ENCODE peak calls at places on chromosomes 7 and 10, in seven cellular contexts. V is activated T-cell treated with anti-CD3 and anti-CD28 coated beads for 4 hours; L is CD4-positive, alpha-beta T cell; O is mesenchymal stem cell; N is A549; X is astrocyte of the spinal cord; Y is M059J. F is an unnamed sample.

GRCh38 chr7:6505685-6506559 is 45.3 kb downstream of the GRID2IP start:
- DNase-seq in N (no peak), X (no peak), O (no peak), V (no peak), Y (peak), L (no peak), F (no peak)

GRCh38 chr10:49408437-49409306 is 12.8 kb upstream of the DRGX start:
- DNase-seq in V (no peak), O (no peak), L (no peak), X (no peak), Y (no peak), N (no peak), F (no peak)

GRCh38 chr10:113616244-113617074 is 47.4 kb downstream of the NRAP start:
- DNase-seq in X (no peak), N (peak), L (no peak), V (no peak), O (no peak), Y (peak), F (peak)

GRCh38 chr7:105698531-105698930 is 117.2 kb upstream of the EFCAB10 start:
- DNase-seq in N (no peak), L (no peak), X (no peak), Y (peak), O (no peak), V (no peak), F (no peak)

GRCh38 chr7:70679666-70680065 is 452.3 kb upstream of the GALNT17 start:
- DNase-seq in X (no peak), N (no peak), V (no peak), L (no peak), O (no peak), Y (peak), F (no peak)

GRCh38 chr7:29562307-29562706 is 1.3 kb upstream of the PRR15 start:
- DNase-seq in L (no peak), O (no peak), Y (no peak), X (no peak), V (no peak), N (no peak), F (no peak)

GRCh38 chr10:54203426-54203825 is 597.6 kb downstream of the PCDH15 start:
- DNase-seq in N (no peak), O (no peak), L (no peak), V (no peak), Y (no peak), X (no peak), F (no peak)

GRCh38 chr10:87928996-87929395 is 65.6 kb downstream of the PTEN start:
- DNase-seq in L (no peak), N (no peak), O (peak), X (no peak), V (no peak), Y (no peak), F (no peak)

GRCh38 chr7:31699050-31699449 is 12.0 kb downstream of the PPP1R17 start:
- DNase-seq in V (no peak), X (no peak), N (no peak), Y (no peak), O (no peak), L (no peak), F (no peak)

GRCh38 chr10:98446121-98446655 is 547 bp downstream of the HPS1 start:
- DNase-seq in O (peak), Y (peak), V (no peak), N (no peak), X (peak), L (peak), F (peak)

GRCh38 chr10:7397049-7397448 is 13.8 kb downstream of the SFMBT2 start:
- DNase-seq in Y (peak), L (no peak), X (peak), N (no peak), V (no peak), O (peak), F (no peak)

GRCh38 chr10:114629083-114629823 is 28.8 kb downstream of the ABLIM1 start:
- DNase-seq in O (no peak), Y (no peak), X (no peak), V (no peak), L (no peak), N (no peak), F (no peak)

GRCh38 chr10:30373596-30374327 is 24.7 kb upstream of the MTPAP start:
- DNase-seq in O (no peak), V (no peak), Y (peak), L (no peak), N (no peak), X (no peak), F (no peak)

GRCh38 chr7:141071855-141072547 is 1.9 kb upstream of the TMEM178B start:
- DNase-seq in O (no peak), N (no peak), Y (peak), L (no peak), X (no peak), V (no peak), F (no peak)

F was measured in midbrain.